ENCODE peak calls at places on chromosomes 16 and 17, in ten cellular contexts. X is left ventricle myocardium superior; Q is fibroblast of mammary gland; U is AG08396; P is glutamatergic neuron; A is H9; J is H54; M is brain microvascular endothelial cell; E is uterus; O is activated naive CD4-positive, alpha-beta T cell. B is an unnamed sample.

GRCh38 chr16:3983081-3983520 is 102.6 kb upstream of the CREBBP start:
- DNase-seq in X (peak), Q (peak), U (peak), P (peak), A (peak), J (peak), M (peak), E (peak), O (no peak), B (peak)

GRCh38 chr17:6654816-6655731 is 3.5 kb downstream of the C17orf100 start:
- DNase-seq in X (peak), Q (no peak), U (peak), P (peak), A (peak), J (no peak), M (no peak), E (no peak), O (no peak), B (peak)

GRCh38 chr16:85522842-85523601 is 90.1 kb upstream of the GSE1 start:
- DNase-seq in X (no peak), Q (peak), U (peak), P (no peak), A (no peak), J (peak), M (no peak), E (peak), O (no peak), B (peak)

GRCh38 chr16:18969855-18970240 is 13.9 kb upstream of the TMC7 start:
- DNase-seq in X (no peak), Q (no peak), U (no peak), P (no peak), A (no peak), J (no peak), M (no peak), E (no peak), O (no peak), B (no peak)

GRCh38 chr17:48621410-48622387 is 4.5 kb downstream of the HOXB9 start:
- DNase-seq in X (no peak), Q (no peak), U (no peak), P (no peak), A (no peak), J (no peak), M (no peak), E (no peak), O (no peak), B (no peak)

GRCh38 chr17:44786551-44787081 is 27.8 kb downstream of the ADAM11 start:
- DNase-seq in X (peak), Q (no peak), U (no peak), P (no peak), A (peak), J (no peak), M (no peak), E (no peak), O (no peak), B (no peak)

GRCh38 chr17:46106966-46107644 is 86.1 kb downstream of the KANSL1 start:
- DNase-seq in X (no peak), Q (no peak), U (no peak), P (no peak), A (no peak), J (no peak), M (no peak), E (no peak), O (no peak), B (peak)

GRCh38 chr17:66829883-66830282 is 5.0 kb upstream of the CACNG5 start:
- DNase-seq in X (no peak), Q (no peak), U (no peak), P (peak), A (peak), J (no peak), M (no peak), E (no peak), O (no peak), B (no peak)

GRCh38 chr16:12680531-12680930 is 123.2 kb downstream of the CPPED1 start:
- DNase-seq in X (no peak), Q (no peak), U (no peak), P (no peak), A (peak), J (no peak), M (no peak), E (no peak), O (no peak), B (peak)

GRCh38 chr16:74611721-74612120 is 4.8 kb upstream of the GLG1 start:
- DNase-seq in X (no peak), Q (peak), U (peak), P (no peak), A (no peak), J (no peak), M (peak), E (no peak), O (no peak), B (no peak)

GRCh38 chr17:34961093-34961911 is at the start of the genes CCT6B and ZNF830:
- DNase-seq in X (peak), Q (peak), U (peak), P (peak), A (peak), J (peak), M (peak), E (peak), O (peak), B (peak)

GRCh38 chr17:17935321-17936271 is 36.6 kb downstream of the TOM1L2 start:
- DNase-seq in X (no peak), Q (peak), U (peak), P (no peak), A (no peak), J (peak), M (peak), E (no peak), O (no peak), B (no peak)

GRCh38 chr17:33457477-33457876 is 164.4 kb upstream of the ASIC2 start:
- DNase-seq in X (no peak), Q (no peak), U (no peak), P (no peak), A (peak), J (no peak), M (no peak), E (no peak), O (no peak), B (no peak)

GRCh38 chr17:48985436-48986245 is 11.5 kb upstream of the IGF2BP1 start:
- DNase-seq in X (no peak), Q (no peak), U (no peak), P (no peak), A (peak), J (no peak), M (no peak), E (no peak), O (no peak), B (no peak)

GRCh38 chr16:61413026-61413425 is 623.2 kb downstream of the CDH8 start:
- DNase-seq in X (no peak), Q (no peak), U (no peak), P (peak), A (no peak), J (no peak), M (no peak), E (no peak), O (no peak), B (no peak)

GRCh38 chr17:59620518-59621259 is 994 bp downstream of the CLTC start:
- DNase-seq in X (no peak), Q (no peak), U (peak), P (peak), A (peak), J (peak), M (no peak), E (peak), O (no peak), B (peak)

GRCh38 chr16:10600792-10601443 is 20.5 kb upstream of the EMP2 start:
- DNase-seq in X (peak), Q (peak), U (no peak), P (no peak), A (no peak), J (no peak), M (no peak), E (no peak), O (no peak), B (no peak)

GRCh38 chr16:77191259-77191969 is 424 bp downstream of the MON1B start:
- DNase-seq in X (peak), Q (peak), U (no peak), P (no peak), A (no peak), J (no peak), M (no peak), E (peak), O (no peak), B (no peak)

GRCh38 chr17:2172447-2172938 is 117.6 kb downstream of the HIC1 start:
- DNase-seq in X (peak), Q (peak), U (peak), P (peak), A (no peak), J (peak), M (peak), E (peak), O (no peak), B (no peak)

GRCh38 chr16:20906225-20906870 is 5.8 kb downstream of the LYRM1 start:
- DNase-seq in X (no peak), Q (peak), U (peak), P (no peak), A (no peak), J (no peak), M (peak), E (peak), O (no peak), B (no peak)

GRCh38 chr17:77540531-77540930 is 399.8 kb downstream of the SEC14L1 start:
- DNase-seq in X (no peak), Q (no peak), U (no peak), P (no peak), A (no peak), J (no peak), M (no peak), E (no peak), O (no peak), B (no peak)

B was measured in H7.